ENCODE peak calls at places on chromosomes 7 and 10, in six cellular contexts. X, T, O, V, P and M are unnamed samples. For H3K4me1, the result is how much of the 10 kb centered on the place peaks cover.

GRCh38 chr7:123752534-123752933 is 3.7 kb upstream of the WASL start:
- DNase-seq in X (no peak), T (no peak), O (no peak), V (no peak), P (no peak), M (no peak)

GRCh38 chr7:74093671-74094223 is 10.1 kb downstream of the LIMK1 start:
- DNase-seq in X (no peak), T (no peak), O (no peak), V (no peak), P (peak), M (no peak)

GRCh38 chr10:121539757-121540156 is 58.5 kb downstream of the FGFR2 start:
- DNase-seq in X (no peak), T (no peak), O (no peak), V (no peak), P (no peak), M (no peak)

GRCh38 chr7:50540785-50541579 is 24.2 kb downstream of the DDC start:
- DNase-seq in X (no peak), T (no peak), O (peak), V (no peak), P (no peak), M (no peak)

GRCh38 chr10:101835406-101835805 is 8.2 kb downstream of the KCNIP2 start:
- DNase-seq in X (no peak), T (no peak), O (no peak), V (no peak), P (no peak), M (no peak)

GRCh38 chr7:1358376-1359050 is 100.8 kb downstream of the MICALL2 start:
- DNase-seq in X (no peak), T (no peak), O (no peak), V (no peak), P (no peak), M (no peak)

GRCh38 chr10:30562787-30563186 is 66.8 kb downstream of the LYZL2 start:
- DNase-seq in X (no peak), T (no peak), O (no peak), V (no peak), P (no peak), M (no peak)

GRCh38 chr10:17273403-17273802 is 45.4 kb downstream of the VIM start:
- DNase-seq in X (no peak), T (no peak), O (no peak), V (no peak), P (no peak), M (no peak)

GRCh38 chr10:77801474-77802238 is 124.9 kb downstream of the DLG5 start:
- DNase-seq in X (no peak), T (no peak), O (no peak), V (no peak), P (no peak), M (no peak)

GRCh38 chr10:120586471-120586872 is 129.4 kb downstream of the PLPP4 start:
- DNase-seq in X (no peak), T (no peak), O (no peak), V (no peak), P (no peak), M (no peak)

GRCh38 chr7:24967696-24968095 is 12.3 kb downstream of the OSBPL3 start:
- DNase-seq in X (no peak), T (no peak), O (no peak), V (no peak), P (no peak), M (no peak)

GRCh38 chr7:84916161-84916560 is 270.7 kb downstream of the SEMA3D start:
- DNase-seq in X (no peak), T (no peak), O (no peak), V (no peak), P (no peak), M (no peak)

GRCh38 chr10:27153855-27154198 is 357 bp downstream of the YME1L1 start:
- DNase-seq in X (peak), T (no peak), O (no peak), V (peak), P (no peak), M (no peak)

GRCh38 chr7:16590424-16590823 is 55.1 kb downstream of the ANKMY2 start:
- DNase-seq in X (no peak), T (no peak), O (no peak), V (no peak), P (no peak), M (no peak)

GRCh38 chr7:44266526-44266925 is 58.9 kb downstream of the CAMK2B start:
- DNase-seq in X (no peak), T (no peak), O (no peak), V (no peak), P (no peak), M (no peak)

GRCh38 chr7:44046321-44047061 is 2.0 kb downstream of the DBNL start:
- DNase-seq in X (no peak), T (no peak), O (no peak), V (no peak), P (no peak), M (no peak)

GRCh38 chr7:15621468-15621867 is 59.7 kb upstream of the AGMO start:
- DNase-seq in X (no peak), T (no peak), O (no peak), V (no peak), P (no peak), M (no peak)

GRCh38 chr10:48205918-48206317 is 68.6 kb downstream of the FRMPD2 start:
- DNase-seq in X (no peak), T (no peak), O (no peak), V (no peak), P (no peak), M (no peak)

GRCh38 chr7:150451833-150452431 is 1.5 kb downstream of the GIMAP8 start:
- DNase-seq in X (no peak), T (no peak), O (no peak), V (no peak), P (no peak), M (no peak)

GRCh38 chr7:131080754-131081153 is 246.9 kb upstream of the MKLN1 start:
- DNase-seq in X (no peak), T (no peak), O (no peak), V (no peak), P (no peak), M (no peak)

GRCh38 chr10:71725998-71726672 is 6.6 kb upstream of the C10orf105 start:
- DNase-seq in X (no peak), T (no peak), O (no peak), V (peak), P (peak), M (peak)

GRCh38 chr10:71729023-71729649 is 9.6 kb upstream of the C10orf105 start:
- DNase-seq in X (no peak), T (peak), O (peak), V (no peak), P (peak), M (no peak)

GRCh38 chr10:71726673-71727428 is 7.3 kb upstream of the C10orf105 start:
- DNase-seq in X (no peak), T (no peak), O (no peak), V (no peak), P (no peak), M (no peak)

GRCh38 chr10:71728218-71728737 is 8.7 kb upstream of the C10orf105 start:
- DNase-seq in X (no peak), T (no peak), O (no peak), V (no peak), P (no peak), M (no peak)

DNA sequence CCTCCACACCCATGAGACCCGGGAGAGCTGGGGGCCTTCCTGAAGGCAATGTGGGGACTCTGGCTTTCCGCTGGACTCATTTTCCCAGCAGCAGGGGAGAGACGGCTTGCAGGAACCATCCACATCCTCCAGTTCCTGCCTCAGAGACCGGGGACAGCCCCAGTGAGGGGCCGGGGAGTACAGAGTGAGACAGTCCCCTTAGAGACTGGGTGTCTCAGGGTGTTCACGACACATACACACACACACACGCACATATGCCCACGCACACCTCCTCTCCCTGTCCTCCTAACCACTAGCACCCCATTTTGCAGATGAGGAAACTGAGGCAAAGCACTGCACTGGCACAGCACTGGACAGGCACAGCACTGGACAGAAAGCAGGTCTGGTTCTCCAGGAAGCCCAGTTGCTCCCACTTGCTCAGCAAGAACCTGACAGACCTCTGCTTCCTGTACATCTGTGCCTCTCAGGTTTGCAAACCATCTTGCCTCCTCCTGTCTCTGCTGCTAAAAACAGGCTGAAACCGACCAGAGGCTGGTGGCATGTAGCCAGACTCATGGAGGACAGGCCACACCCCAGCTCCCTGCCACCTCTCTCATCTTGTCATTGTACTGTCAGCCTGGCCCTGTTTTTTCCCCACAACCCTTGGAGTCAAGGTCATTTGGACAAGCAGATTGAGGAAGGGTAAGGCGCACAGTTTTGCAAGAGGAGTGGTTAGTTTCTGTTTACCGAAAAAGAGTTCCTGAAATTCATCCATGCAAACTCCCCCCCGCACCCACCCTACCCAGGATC is 8.0 kb upstream of the C10orf105 start:
- DNase-seq in X (peak), T (peak), O (peak), V (no peak), P (peak), M (no peak)
- H3K4me1 ChIP-seq in X (under half), T (under half), O (under half), V (under half), P (half or more), M (under half)

DNA sequence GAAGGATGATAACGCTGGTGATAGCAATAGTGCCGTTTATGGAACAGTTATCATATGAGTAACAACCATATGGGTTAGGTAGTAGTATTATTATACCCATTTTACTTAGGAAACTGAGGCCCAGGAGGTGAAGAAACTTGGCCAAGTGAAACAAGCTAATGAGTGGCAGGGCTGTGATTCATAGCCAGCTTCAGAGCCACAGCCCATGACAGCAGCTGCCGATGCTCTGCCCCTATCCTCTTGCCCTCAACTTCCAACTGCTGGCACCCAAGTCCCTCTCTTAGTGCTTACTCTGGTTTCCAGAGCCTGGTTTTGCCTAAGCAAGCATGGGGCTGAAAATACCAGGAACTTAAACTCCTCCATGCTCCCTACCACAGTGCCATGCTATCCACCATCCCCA is 12.3 kb downstream of the SH3PXD2A start:
- DNase-seq in X (no peak), T (no peak), O (no peak), V (no peak), P (no peak), M (no peak)
- H3K4me1 ChIP-seq in X (half or more), T (under half), O (under half), V (under half), P (under half), M (under half)

GRCh38 chr10:29067628-29068027 is 221.2 kb upstream of the LYZL1 start:
- DNase-seq in X (no peak), T (no peak), O (no peak), V (no peak), P (no peak), M (no peak)
- H3K4me1 ChIP-seq in X (under half), T (under half), O (under half), V (under half), P (under half), M (under half)

GRCh38 chr7:134785842-134786241 is 6.4 kb downstream of the CALD1 start:
- DNase-seq in X (no peak), T (no peak), O (no peak), V (no peak), P (no peak), M (no peak)

GRCh38 chr7:134789967-134790685 is 10.7 kb downstream of the CALD1 start:
- DNase-seq in X (no peak), T (no peak), O (no peak), V (no peak), P (no peak), M (no peak)

GRCh38 chr7:134788191-134788590 is 8.8 kb downstream of the CALD1 start:
- DNase-seq in X (no peak), T (no peak), O (no peak), V (no peak), P (no peak), M (no peak)

GRCh38 chr7:134787064-134787463 is 7.6 kb downstream of the CALD1 start:
- DNase-seq in X (no peak), T (no peak), O (no peak), V (no peak), P (no peak), M (no peak)

DNA sequence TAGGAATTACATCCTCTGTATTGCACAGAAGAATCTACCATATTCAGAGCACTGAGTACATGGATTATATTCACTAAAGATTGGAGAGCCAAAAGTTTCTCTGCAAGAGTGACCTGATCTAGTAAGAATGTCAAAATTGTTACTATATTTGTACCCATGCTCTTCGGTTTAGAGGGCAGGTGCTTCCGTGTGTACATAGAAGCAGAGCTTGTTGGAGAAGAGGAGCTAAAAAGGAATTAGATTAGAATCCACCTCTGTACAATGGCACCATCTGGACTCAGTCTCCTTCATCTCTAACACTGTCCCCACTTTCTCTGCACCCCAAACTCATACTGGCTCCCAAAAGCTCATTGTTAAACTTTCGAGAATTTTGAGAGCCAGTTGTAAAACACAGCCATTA is 8.3 kb downstream of the CALD1 start:
- DNase-seq in X (no peak), T (no peak), O (no peak), V (no peak), P (no peak), M (no peak)
- H3K4me1 ChIP-seq in X (under half), T (under half), O (half or more), V (under half), P (under half), M (under half)

GRCh38 chr7:148515237-148515636 is 75.3 kb upstream of the C7orf33 start:
- DNase-seq in X (no peak), T (no peak), O (no peak), V (no peak), P (no peak), M (no peak)
- H3K4me1 ChIP-seq in X (under half), T (under half), O (under half), V (under half), P (under half), M (under half)

DNA sequence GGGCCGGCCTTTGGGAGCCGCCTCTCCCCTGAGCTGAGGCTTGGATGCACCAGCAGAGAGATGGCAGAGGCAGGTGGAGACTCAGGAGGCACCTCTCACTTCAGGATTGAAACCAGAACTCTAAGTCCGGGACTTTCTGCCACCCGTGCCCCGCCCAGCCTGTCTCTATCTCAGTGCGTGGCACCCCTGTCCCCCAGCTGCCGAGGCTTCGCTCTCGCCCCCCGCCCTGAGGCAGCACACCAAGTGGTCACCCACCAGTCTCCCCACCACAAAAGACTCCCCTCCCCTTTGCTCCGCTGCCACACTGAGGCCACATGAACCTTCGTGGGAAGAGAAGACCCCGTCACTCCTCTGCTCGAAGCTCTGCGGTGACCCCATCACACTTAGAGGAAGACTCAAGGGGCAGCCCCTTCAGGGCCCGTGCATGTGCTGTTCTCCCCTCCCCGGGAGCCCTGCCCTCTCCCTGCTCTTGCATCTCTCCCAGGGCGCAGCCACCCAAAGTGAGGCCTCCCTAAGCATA is 166.7 kb downstream of the PRKAG2 start:
- DNase-seq in X (no peak), T (no peak), O (no peak), V (no peak), P (no peak), M (no peak)
- H3K4me1 ChIP-seq in X (under half), T (under half), O (under half), V (under half), P (under half), M (under half)